ENCODE peak calls at places on chromosomes 1 and 21, in four cellular contexts. B is fibroblast of villous mesenchyme, I is lung microvascular endothelial cell, D is IMR-90. S is an unnamed sample.

GRCh38 chr1:19120070-19120469 is 90.0 kb downstream of the UBR4 start:
- DNase-seq in D (no peak), B (no peak), I (no peak), S (no peak)

GRCh38 chr1:55951291-55951690 is 628.1 kb downstream of the PLPP3 start:
- DNase-seq in I (no peak), B (no peak), D (no peak), S (no peak)

GRCh38 chr1:186813420-186813819 is 15.3 kb upstream of the PLA2G4A start:
- DNase-seq in B (no peak), I (no peak), D (peak; percentile 4), S (no peak)

GRCh38 chr1:2606004-2606805 is 19.6 kb downstream of the PRXL2B start:
- DNase-seq in D (no peak), I (no peak), B (no peak), S (peak; percentile 7)

GRCh38 chr1:62962794-62963776 is 179.2 kb downstream of the ATG4C start:
- DNase-seq in D (peak; percentile 14), I (peak; percentile 54), B (peak; percentile 34), S (peak; percentile 51)

GRCh38 chr21:34336756-34337391 is 26.9 kb upstream of the KCNE2 start:
- DNase-seq in B (peak; percentile 84), I (peak; percentile 10), D (peak; percentile 87), S (no peak)

GRCh38 chr1:12344611-12345299 is 114.9 kb downstream of the VPS13D start:
- DNase-seq in I (no peak), B (no peak), D (no peak), S (no peak)

GRCh38 chr21:27772816-27773215 is 805.9 kb upstream of the ADAMTS5 start:
- DNase-seq in D (no peak), I (no peak), B (peak; percentile 22), S (no peak)

S was measured in GM12891.